ENCODE peak calls at places on chromosome 6, in five cellular contexts. One of them, this sample, is unnamed.

GRCh38 chr6:86619428-86619827 is 317.9 kb upstream of the HTR1E start:
- DNase-seq in trophoblast cell: no peak
- DNase-seq in H1: no peak
- DNase-seq in mesenchymal stem cell: no peak
- DNase-seq in H9: no peak
- DNase-seq in this sample: no peak

GRCh38 chr6:35736293-35736894 is 438 bp upstream of the ARMC12 start:
- DNase-seq in H9: peak
- DNase-seq in mesenchymal stem cell: peak
- DNase-seq in trophoblast cell: peak
- DNase-seq in H1: no peak
- DNase-seq in this sample: peak

GRCh38 chr6:7976485-7977010 is 66.0 kb upstream of the TXNDC5 start:
- DNase-seq in H9: no peak
- DNase-seq in H1: no peak
- DNase-seq in trophoblast cell: no peak
- DNase-seq in mesenchymal stem cell: no peak
- DNase-seq in this sample: no peak

GRCh38 chr6:24667378-24667803 is 514 bp downstream of the ACOT13 start:
- DNase-seq in H1: no peak
- DNase-seq in H9: no peak
- DNase-seq in trophoblast cell: no peak
- DNase-seq in mesenchymal stem cell: no peak
- DNase-seq in this sample: no peak

GRCh38 chr6:127459231-127459641 is at the start of gene KIAA0408:
- DNase-seq in H9: peak
- DNase-seq in H1: no peak
- DNase-seq in trophoblast cell: peak
- DNase-seq in mesenchymal stem cell: peak
- DNase-seq in this sample: peak

GRCh38 chr6:63804381-63804956 is 168.9 kb downstream of the PHF3 start:
- DNase-seq in trophoblast cell: no peak
- DNase-seq in H9: no peak
- DNase-seq in mesenchymal stem cell: peak
- DNase-seq in H1: no peak
- DNase-seq in this sample: no peak

GRCh38 chr6:18551228-18551627 is 164.1 kb downstream of the RNF144B start:
- DNase-seq in trophoblast cell: no peak
- DNase-seq in H1: no peak
- DNase-seq in mesenchymal stem cell: peak
- DNase-seq in H9: no peak
- DNase-seq in this sample: no peak

GRCh38 chr6:116866281-116866871 is 10.7 kb upstream of the RFX6 start:
- DNase-seq in H1: no peak
- DNase-seq in mesenchymal stem cell: no peak
- DNase-seq in H9: no peak
- DNase-seq in trophoblast cell: no peak
- DNase-seq in this sample: no peak

GRCh38 chr6:126261792-126262421 is 78.0 kb upstream of the CENPW start:
- DNase-seq in trophoblast cell: no peak
- DNase-seq in H9: peak
- DNase-seq in H1: no peak
- DNase-seq in mesenchymal stem cell: no peak
- DNase-seq in this sample: no peak

DNA sequence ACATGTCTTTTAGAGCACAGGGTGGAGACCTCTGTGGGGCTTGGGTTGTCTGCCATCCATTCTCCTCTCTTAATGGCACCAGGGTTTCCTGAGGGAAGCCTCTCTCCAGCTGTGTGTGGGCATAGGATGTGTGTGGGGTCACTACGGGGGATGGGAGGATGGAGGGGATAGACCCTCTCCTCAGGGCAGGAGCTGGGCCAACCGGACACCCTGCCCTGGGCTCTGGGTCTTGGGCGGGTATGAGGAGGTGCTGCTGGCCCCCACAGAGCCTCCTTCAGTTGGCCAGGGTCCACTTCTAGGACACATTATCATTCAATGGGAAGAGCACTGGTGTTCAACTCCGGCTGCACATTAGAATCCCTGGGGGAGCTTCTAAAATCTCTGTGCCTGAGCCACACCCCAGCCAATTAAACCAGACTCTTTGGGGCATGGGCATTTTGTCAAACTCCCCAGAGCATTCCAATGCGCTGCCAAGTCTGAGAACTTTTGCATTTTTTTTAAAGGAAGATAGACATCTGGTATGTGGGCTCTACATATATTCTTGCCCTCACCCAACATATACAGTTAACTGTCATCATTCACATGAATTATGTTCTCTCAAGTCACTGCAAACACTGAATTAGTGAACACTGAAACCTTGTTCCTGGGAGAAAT is 38.5 kb downstream of the TRAM2 start:
- DNase-seq in trophoblast cell: no peak
- DNase-seq in H1: no peak
- DNase-seq in H9: no peak
- DNase-seq in mesenchymal stem cell: no peak
- DNase-seq in this sample: no peak
- H2BK5ac ChIP-seq in trophoblast cell: no peak
- H2BK5ac ChIP-seq in H1: no peak
- H2BK5ac ChIP-seq in H9: no peak
- H2BK5ac ChIP-seq in mesenchymal stem cell: peak
- H2BK5ac ChIP-seq in this sample: no peak

DNA sequence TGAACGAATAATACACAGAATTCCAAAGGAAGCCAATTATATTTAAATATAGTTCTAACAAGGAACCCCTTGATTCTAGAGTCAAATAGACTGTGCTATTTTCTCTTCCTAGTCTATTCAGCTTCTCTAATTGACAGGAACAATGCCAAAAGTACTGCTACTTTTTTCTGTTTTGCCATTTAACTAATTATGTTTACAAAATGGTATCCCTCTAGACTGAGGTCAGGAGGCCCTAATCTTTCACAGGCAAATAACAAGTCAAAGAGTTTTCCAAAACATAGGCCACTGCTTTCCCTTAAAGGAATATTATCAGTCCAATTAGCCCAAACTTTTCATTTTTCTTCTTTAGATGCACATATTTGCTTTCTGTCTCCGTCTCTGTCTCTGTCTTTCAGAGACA is 539.3 kb downstream of the RFPL4B start:
- DNase-seq in H9: no peak
- DNase-seq in trophoblast cell: no peak
- DNase-seq in H1: no peak
- DNase-seq in mesenchymal stem cell: no peak
- DNase-seq in this sample: no peak
- H2BK12ac ChIP-seq in H9: no peak
- H2BK12ac ChIP-seq in trophoblast cell: no peak
- H2BK12ac ChIP-seq in H1: no peak
- H2BK12ac ChIP-seq in mesenchymal stem cell: no peak
- H2BK12ac ChIP-seq in this sample: no peak

GRCh38 chr6:169933251-169933821 is 181.9 kb downstream of the ERMARD start:
- DNase-seq in mesenchymal stem cell: no peak
- DNase-seq in H9: no peak
- DNase-seq in trophoblast cell: peak
- DNase-seq in H1: no peak
- DNase-seq in this sample: no peak
- H3K14ac ChIP-seq in mesenchymal stem cell: no peak
- H3K14ac ChIP-seq in H9: no peak
- H3K14ac ChIP-seq in trophoblast cell: no peak
- H3K14ac ChIP-seq in H1: no peak
- H3K14ac ChIP-seq in this sample: no peak

DNA sequence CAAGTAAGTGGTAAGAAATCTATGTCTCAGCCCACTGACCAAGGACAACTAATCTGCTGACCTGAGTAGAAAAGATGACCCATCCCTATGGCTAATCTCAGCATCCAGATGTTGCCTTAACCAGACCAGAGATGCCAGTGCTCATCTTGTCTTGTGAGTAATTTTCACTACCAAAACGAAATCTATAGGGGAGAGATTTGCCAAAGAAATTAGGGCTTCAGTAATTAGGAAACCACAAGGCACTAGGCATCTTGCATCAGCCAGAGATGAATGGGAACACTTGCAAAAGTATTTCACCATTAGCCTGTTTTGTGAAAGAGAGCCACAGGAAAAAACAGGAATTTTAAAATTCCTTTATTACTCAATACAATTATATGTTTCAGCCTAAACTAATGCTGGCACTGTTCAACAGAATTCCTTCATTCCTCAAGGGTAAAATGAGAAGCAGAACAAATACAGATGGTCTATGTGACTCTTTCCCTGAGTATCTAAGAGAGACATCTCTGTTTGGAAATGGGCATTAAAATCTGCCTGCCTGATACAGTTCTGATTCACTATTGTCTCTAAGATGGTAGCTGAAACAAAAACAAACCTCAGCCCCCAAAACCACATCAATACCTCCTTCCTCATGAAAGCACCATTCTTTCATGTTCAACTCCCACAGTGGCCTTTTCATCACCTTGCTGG is 87.8 kb downstream of the GMDS start:
- DNase-seq in H9: no peak
- DNase-seq in trophoblast cell: peak
- DNase-seq in mesenchymal stem cell: peak
- DNase-seq in H1: no peak
- DNase-seq in this sample: no peak
- H2BK5ac ChIP-seq in H9: no peak
- H2BK5ac ChIP-seq in trophoblast cell: no peak
- H2BK5ac ChIP-seq in mesenchymal stem cell: no peak
- H2BK5ac ChIP-seq in H1: no peak
- H2BK5ac ChIP-seq in this sample: no peak

DNA sequence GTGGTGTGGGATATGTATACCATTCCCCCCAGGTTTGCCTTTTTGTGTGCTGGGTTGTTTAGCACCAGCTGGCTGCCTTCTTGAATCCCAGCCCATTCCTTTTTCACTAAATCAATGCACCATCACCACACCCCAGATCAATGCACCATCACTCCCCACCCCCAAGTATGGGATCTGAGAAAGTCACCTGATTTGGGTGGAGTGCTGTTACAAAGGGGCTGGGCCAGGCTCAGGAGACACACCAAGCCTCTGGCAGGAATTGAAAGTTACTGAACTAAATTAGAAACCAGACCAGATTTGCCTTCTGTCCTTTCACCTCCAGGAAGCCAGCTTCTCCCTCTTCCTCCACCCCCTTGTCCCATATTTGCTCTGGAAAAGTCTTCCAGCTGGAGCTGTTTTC is 19.6 kb upstream of the PKHD1 start:
- DNase-seq in H1: no peak
- DNase-seq in mesenchymal stem cell: no peak
- DNase-seq in trophoblast cell: no peak
- DNase-seq in H9: no peak
- DNase-seq in this sample: no peak
- H2BK12ac ChIP-seq in H1: no peak
- H2BK12ac ChIP-seq in mesenchymal stem cell: no peak
- H2BK12ac ChIP-seq in trophoblast cell: no peak
- H2BK12ac ChIP-seq in H9: no peak
- H2BK12ac ChIP-seq in this sample: no peak

GRCh38 chr6:113352029-113352801 is 504.9 kb upstream of the MARCKS start:
- DNase-seq in H1: no peak
- DNase-seq in trophoblast cell: peak
- DNase-seq in H9: no peak
- DNase-seq in mesenchymal stem cell: peak
- DNase-seq in this sample: no peak

GRCh38 chr6:113350521-113350920 is 506.6 kb upstream of the MARCKS start:
- DNase-seq in trophoblast cell: no peak
- DNase-seq in H9: no peak
- DNase-seq in H1: no peak
- DNase-seq in mesenchymal stem cell: no peak
- DNase-seq in this sample: no peak

GRCh38 chr6:113351183-113351834 is 505.8 kb upstream of the MARCKS start:
- DNase-seq in trophoblast cell: no peak
- DNase-seq in H1: no peak
- DNase-seq in mesenchymal stem cell: peak
- DNase-seq in H9: no peak
- DNase-seq in this sample: no peak

GRCh38 chr6:113356139-113356538 is 501.0 kb upstream of the MARCKS start:
- DNase-seq in H9: no peak
- DNase-seq in H1: no peak
- DNase-seq in trophoblast cell: no peak
- DNase-seq in mesenchymal stem cell: no peak
- DNase-seq in this sample: no peak

DNA sequence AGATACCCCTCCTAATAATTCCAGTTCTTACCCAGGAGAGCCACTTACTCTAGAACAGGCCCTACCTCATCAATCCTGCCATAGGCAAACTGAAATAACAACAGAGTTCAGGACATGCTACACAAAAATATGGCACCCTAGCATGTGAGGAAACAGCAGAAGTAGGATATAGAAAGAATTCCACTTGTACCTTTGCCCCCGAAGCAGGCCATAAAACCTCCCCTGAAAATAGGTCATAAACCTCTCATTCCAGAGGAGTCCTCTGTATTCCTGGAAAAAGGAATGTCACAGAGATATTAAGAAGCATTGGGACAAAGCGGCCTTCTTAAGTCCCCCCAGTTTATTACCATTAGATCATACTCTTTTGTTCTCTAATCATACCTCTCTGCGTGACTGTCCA is 504.3 kb upstream of the MARCKS start:
- DNase-seq in mesenchymal stem cell: no peak
- DNase-seq in H9: no peak
- DNase-seq in H1: no peak
- DNase-seq in trophoblast cell: no peak
- DNase-seq in this sample: no peak
- H3K14ac ChIP-seq in mesenchymal stem cell: no peak
- H3K14ac ChIP-seq in H9: no peak
- H3K14ac ChIP-seq in H1: no peak
- H3K14ac ChIP-seq in trophoblast cell: peak
- H3K14ac ChIP-seq in this sample: no peak

DNA sequence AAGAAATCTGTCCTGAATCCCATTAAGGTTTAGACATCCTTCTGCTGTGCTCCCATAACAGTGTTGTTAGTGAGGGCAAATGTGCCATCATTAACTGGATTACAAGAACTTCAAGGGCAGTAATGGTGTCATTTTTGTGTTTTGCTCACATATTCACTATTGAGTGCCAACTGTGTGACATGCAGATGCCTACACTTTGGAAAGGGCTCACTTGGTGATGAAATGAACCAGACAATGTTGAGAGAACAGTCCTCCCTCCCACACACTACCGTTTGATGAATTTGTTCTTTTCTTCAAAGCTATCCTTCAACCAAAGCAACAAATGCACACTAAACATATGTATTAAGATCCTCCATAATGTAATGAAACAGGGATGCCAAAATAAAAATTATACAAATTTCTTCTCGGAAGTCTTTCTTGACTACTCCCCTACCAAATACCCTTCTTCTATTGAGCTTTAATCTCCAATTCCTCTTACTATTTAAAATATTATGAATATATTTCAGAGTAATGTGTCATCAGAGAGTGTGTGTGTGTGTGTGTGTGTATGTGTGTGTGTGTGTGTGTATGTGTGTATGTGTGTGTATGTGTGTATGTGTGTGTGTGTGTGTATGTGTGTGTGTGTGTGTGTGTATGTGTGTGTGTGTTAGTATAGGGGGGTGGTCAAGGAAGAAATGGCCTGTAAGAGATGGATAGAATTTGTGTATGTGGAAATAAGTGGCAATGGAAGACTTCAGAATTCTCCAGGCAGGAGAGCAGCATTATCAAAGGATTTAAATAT is 92.3 kb upstream of the ENPP5 start:
- DNase-seq in trophoblast cell: no peak
- DNase-seq in H1: no peak
- DNase-seq in mesenchymal stem cell: no peak
- DNase-seq in H9: no peak
- DNase-seq in this sample: no peak
- H2BK5ac ChIP-seq in trophoblast cell: no peak
- H2BK5ac ChIP-seq in H1: no peak
- H2BK5ac ChIP-seq in mesenchymal stem cell: no peak
- H2BK5ac ChIP-seq in H9: no peak
- H2BK5ac ChIP-seq in this sample: no peak